ENCODE peak calls at places on chromosomes 4 and X, in five cellular contexts. One of them, this sample, is unnamed. For H3K4me1 and H3K36me3, the result is how much of the 10 kb centered on the place peaks cover.

GRCh38 chrX:131288738-131289511 is at the start of gene IGSF1:
- DNase-seq in fibroblast of lung: peak
- DNase-seq in cardiac muscle cell: peak
- DNase-seq in K562: peak
- DNase-seq in IMR-90: no peak
- DNase-seq in this sample: no peak

GRCh38 chr4:106048250-106048931 is 153.1 kb downstream of the NPNT start:
- DNase-seq in IMR-90: peak
- DNase-seq in cardiac muscle cell: peak
- DNase-seq in K562: no peak
- DNase-seq in fibroblast of lung: peak
- DNase-seq in this sample: no peak

GRCh38 chr4:1305261-1305711 is 15.6 kb downstream of the MAEA start:
- DNase-seq in IMR-90: no peak
- DNase-seq in cardiac muscle cell: no peak
- DNase-seq in fibroblast of lung: no peak
- DNase-seq in K562: no peak
- DNase-seq in this sample: no peak

GRCh38 chr4:189304179-189304578 is 636.5 kb upstream of the FRG1 start:
- DNase-seq in cardiac muscle cell: no peak
- DNase-seq in fibroblast of lung: no peak
- DNase-seq in K562: no peak
- DNase-seq in IMR-90: peak
- DNase-seq in this sample: no peak

GRCh38 chrX:44898411-44899221 is 25.6 kb downstream of the KDM6A start:
- DNase-seq in K562: no peak
- DNase-seq in fibroblast of lung: peak
- DNase-seq in IMR-90: peak
- DNase-seq in cardiac muscle cell: no peak
- DNase-seq in this sample: no peak

GRCh38 chrX:97199501-97199900 is 315.8 kb downstream of the RPA4 start:
- DNase-seq in K562: no peak
- DNase-seq in IMR-90: peak
- DNase-seq in cardiac muscle cell: no peak
- DNase-seq in fibroblast of lung: no peak
- DNase-seq in this sample: no peak

GRCh38 chr4:81852031-81852715 is 380.5 kb upstream of the RASGEF1B start:
- DNase-seq in cardiac muscle cell: no peak
- DNase-seq in fibroblast of lung: no peak
- DNase-seq in K562: no peak
- DNase-seq in IMR-90: no peak
- DNase-seq in this sample: no peak

GRCh38 chr4:26009502-26009901 is 95.5 kb downstream of the SMIM20 start:
- DNase-seq in K562: no peak
- DNase-seq in cardiac muscle cell: no peak
- DNase-seq in fibroblast of lung: no peak
- DNase-seq in IMR-90: no peak
- DNase-seq in this sample: no peak

GRCh38 chr4:159398236-159398638 is 295.4 kb downstream of the RAPGEF2 start:
- DNase-seq in fibroblast of lung: peak
- DNase-seq in cardiac muscle cell: no peak
- DNase-seq in K562: no peak
- DNase-seq in IMR-90: peak
- DNase-seq in this sample: no peak

GRCh38 chr4:78291277-78291676 is 234.2 kb downstream of the FRAS1 start:
- DNase-seq in IMR-90: no peak
- DNase-seq in cardiac muscle cell: no peak
- DNase-seq in K562: no peak
- DNase-seq in fibroblast of lung: no peak
- DNase-seq in this sample: no peak

GRCh38 chrX:12400218-12400617 is 261.9 kb downstream of the FRMPD4 start:
- DNase-seq in cardiac muscle cell: no peak
- DNase-seq in IMR-90: no peak
- DNase-seq in K562: no peak
- DNase-seq in fibroblast of lung: no peak
- DNase-seq in this sample: no peak

GRCh38 chrX:153902388-153902787 is 2.1 kb upstream of the AVPR2 start:
- DNase-seq in cardiac muscle cell: no peak
- DNase-seq in fibroblast of lung: no peak
- DNase-seq in IMR-90: no peak
- DNase-seq in K562: no peak
- DNase-seq in this sample: no peak

GRCh38 chr4:47032405-47033106 is 1.2 kb downstream of the GABRB1 start:
- DNase-seq in IMR-90: peak
- DNase-seq in fibroblast of lung: peak
- DNase-seq in K562: no peak
- DNase-seq in cardiac muscle cell: peak
- DNase-seq in this sample: no peak

GRCh38 chr4:79574741-79575451 is 166.9 kb upstream of the GK2 start:
- DNase-seq in fibroblast of lung: no peak
- DNase-seq in K562: no peak
- DNase-seq in IMR-90: no peak
- DNase-seq in cardiac muscle cell: no peak
- DNase-seq in this sample: no peak

GRCh38 chr4:67332627-67333026 is 212.7 kb downstream of the CENPC start:
- DNase-seq in cardiac muscle cell: no peak
- DNase-seq in IMR-90: no peak
- DNase-seq in K562: peak
- DNase-seq in fibroblast of lung: no peak
- DNase-seq in this sample: no peak

GRCh38 chr4:168183717-168184571 is 91.6 kb downstream of the ANXA10 start:
- DNase-seq in fibroblast of lung: peak
- DNase-seq in cardiac muscle cell: peak
- DNase-seq in IMR-90: peak
- DNase-seq in K562: no peak
- DNase-seq in this sample: no peak

GRCh38 chr4:27703771-27704170 is 843.1 kb downstream of the STIM2 start:
- DNase-seq in IMR-90: no peak
- DNase-seq in K562: no peak
- DNase-seq in cardiac muscle cell: no peak
- DNase-seq in fibroblast of lung: no peak
- DNase-seq in this sample: no peak

GRCh38 chr4:152981278-152981677 is 45.2 kb downstream of the FHDC1 start:
- DNase-seq in IMR-90: peak
- DNase-seq in cardiac muscle cell: no peak
- DNase-seq in K562: no peak
- DNase-seq in fibroblast of lung: peak
- DNase-seq in this sample: no peak

GRCh38 chr4:40193018-40193571 is 3.7 kb upstream of the RHOH start:
- DNase-seq in IMR-90: no peak
- DNase-seq in K562: peak
- DNase-seq in cardiac muscle cell: no peak
- DNase-seq in fibroblast of lung: no peak
- DNase-seq in this sample: no peak

GRCh38 chr4:151581575-151581974 is 172.6 kb downstream of the FHIP1A start:
- DNase-seq in cardiac muscle cell: no peak
- DNase-seq in IMR-90: no peak
- DNase-seq in fibroblast of lung: no peak
- DNase-seq in K562: no peak
- DNase-seq in this sample: no peak

GRCh38 chrX:145817666-145818521 is at the start of gene SLITRK2:
- DNase-seq in fibroblast of lung: no peak
- DNase-seq in K562: no peak
- DNase-seq in cardiac muscle cell: peak
- DNase-seq in IMR-90: no peak
- DNase-seq in this sample: no peak

GRCh38 chrX:115561605-115562491 is 874 bp downstream of the PLS3 start:
- DNase-seq in cardiac muscle cell: peak
- DNase-seq in K562: no peak
- DNase-seq in IMR-90: peak
- DNase-seq in fibroblast of lung: peak
- DNase-seq in this sample: no peak

GRCh38 chr4:36281384-36282106 is at the start of gene DTHD1:
- DNase-seq in K562: no peak
- DNase-seq in cardiac muscle cell: no peak
- DNase-seq in fibroblast of lung: peak
- DNase-seq in IMR-90: no peak
- DNase-seq in this sample: no peak

GRCh38 chrX:42524374-42524773 is 253.6 kb downstream of the PPP1R2C start:
- DNase-seq in cardiac muscle cell: no peak
- DNase-seq in IMR-90: peak
- DNase-seq in fibroblast of lung: peak
- DNase-seq in K562: no peak
- DNase-seq in this sample: no peak

GRCh38 chr4:38867478-38868054 is at the start of gene FAM114A1:
- DNase-seq in fibroblast of lung: peak
- DNase-seq in K562: peak
- DNase-seq in IMR-90: peak
- DNase-seq in cardiac muscle cell: peak
- DNase-seq in this sample: no peak

GRCh38 chr4:152032722-152033131 is 271.9 kb upstream of the GATB start:
- DNase-seq in fibroblast of lung: peak
- DNase-seq in cardiac muscle cell: no peak
- DNase-seq in IMR-90: peak
- DNase-seq in K562: no peak
- DNase-seq in this sample: peak

GRCh38 chr4:169506903-169507302 is 105.5 kb downstream of the NEK1 start:
- DNase-seq in fibroblast of lung: no peak
- DNase-seq in cardiac muscle cell: no peak
- DNase-seq in IMR-90: no peak
- DNase-seq in K562: no peak
- DNase-seq in this sample: no peak

GRCh38 chr4:94545296-94545695 is 93.6 kb downstream of the PDLIM5 start:
- DNase-seq in K562: no peak
- DNase-seq in fibroblast of lung: peak
- DNase-seq in cardiac muscle cell: no peak
- DNase-seq in IMR-90: peak
- DNase-seq in this sample: no peak

GRCh38 chr4:94546949-94547348 is 95.2 kb downstream of the PDLIM5 start:
- DNase-seq in fibroblast of lung: no peak
- DNase-seq in IMR-90: no peak
- DNase-seq in cardiac muscle cell: no peak
- DNase-seq in K562: no peak
- DNase-seq in this sample: no peak

GRCh38 chr4:94550851-94551250 is 99.1 kb downstream of the PDLIM5 start:
- DNase-seq in IMR-90: no peak
- DNase-seq in cardiac muscle cell: no peak
- DNase-seq in K562: no peak
- DNase-seq in fibroblast of lung: no peak
- DNase-seq in this sample: no peak

GRCh38 chr4:94550352-94550751 is 98.6 kb downstream of the PDLIM5 start:
- DNase-seq in cardiac muscle cell: peak
- DNase-seq in IMR-90: no peak
- DNase-seq in fibroblast of lung: peak
- DNase-seq in K562: peak
- DNase-seq in this sample: no peak

DNA sequence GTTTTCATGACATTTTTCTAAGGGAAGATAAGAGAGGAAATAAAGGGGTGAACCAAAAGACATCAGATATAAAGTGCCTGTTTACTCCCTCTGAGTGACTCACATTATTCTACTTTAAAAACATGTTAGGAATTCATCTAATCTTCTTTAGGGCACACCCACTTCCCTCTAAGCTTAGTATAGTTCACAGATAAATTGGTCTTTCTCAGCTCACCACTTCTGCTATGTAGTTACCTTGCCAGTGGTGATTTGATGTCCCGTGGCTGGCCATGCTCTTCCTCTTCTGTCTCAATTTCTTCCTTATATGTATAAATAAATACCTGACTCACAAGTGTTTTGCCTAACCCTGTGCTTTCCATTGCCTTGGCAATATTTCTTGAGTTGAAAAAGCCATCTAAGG is 96.8 kb downstream of the PDLIM5 start:
- DNase-seq in K562: no peak
- DNase-seq in cardiac muscle cell: peak
- DNase-seq in IMR-90: peak
- DNase-seq in fibroblast of lung: peak
- DNase-seq in this sample: no peak
- H3K4me1 ChIP-seq in K562: under half
- H3K4me1 ChIP-seq in cardiac muscle cell: half or more
- H3K4me1 ChIP-seq in IMR-90: under half
- H3K4me1 ChIP-seq in fibroblast of lung: under half
- H3K4me1 ChIP-seq in this sample: under half

GRCh38 chr4:73139991-73140390 is 70.5 kb upstream of the COX18 start:
- DNase-seq in IMR-90: peak
- DNase-seq in cardiac muscle cell: no peak
- DNase-seq in fibroblast of lung: peak
- DNase-seq in K562: no peak
- DNase-seq in this sample: no peak
- H3K36me3 ChIP-seq in IMR-90: under half
- H3K36me3 ChIP-seq in cardiac muscle cell: half or more
- H3K36me3 ChIP-seq in fibroblast of lung: under half
- H3K36me3 ChIP-seq in K562: half or more
- H3K36me3 ChIP-seq in this sample: under half

GRCh38 chr4:138175337-138175794 is 66.8 kb downstream of the SLC7A11 start:
- DNase-seq in K562: no peak
- DNase-seq in fibroblast of lung: peak
- DNase-seq in IMR-90: peak
- DNase-seq in cardiac muscle cell: peak
- DNase-seq in this sample: no peak
- TF ChIP-seq CTCF in K562: no peak
- TF ChIP-seq CTCF in fibroblast of lung: no peak
- TF ChIP-seq CTCF in IMR-90: peak
- TF ChIP-seq CTCF in cardiac muscle cell: peak
- TF ChIP-seq CTCF in this sample: no peak

DNA sequence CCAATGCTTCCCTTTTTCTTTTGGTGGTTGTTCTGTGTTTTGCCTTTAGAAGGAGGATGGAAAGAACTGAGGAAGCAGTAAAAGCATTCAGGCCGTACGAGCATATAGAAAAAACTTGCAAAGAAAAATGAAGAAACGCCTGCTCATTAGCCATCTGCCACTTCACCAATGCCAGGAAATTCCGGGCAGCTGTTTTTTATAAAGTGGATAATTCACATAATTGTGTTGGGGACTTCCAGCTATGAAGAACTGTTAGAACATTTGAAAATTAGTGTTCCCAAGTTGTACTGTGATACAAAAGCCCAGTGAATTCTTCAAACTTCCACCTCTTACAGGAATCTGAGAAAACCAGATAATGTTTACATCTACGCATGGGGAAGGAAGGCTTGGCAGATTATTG is 11.7 kb downstream of the RELL1 start:
- DNase-seq in cardiac muscle cell: no peak
- DNase-seq in fibroblast of lung: no peak
- DNase-seq in K562: no peak
- DNase-seq in IMR-90: no peak
- DNase-seq in this sample: no peak
- H3K4me1 ChIP-seq in cardiac muscle cell: under half
- H3K4me1 ChIP-seq in fibroblast of lung: under half
- H3K4me1 ChIP-seq in K562: under half
- H3K4me1 ChIP-seq in IMR-90: under half
- H3K4me1 ChIP-seq in this sample: half or more

GRCh38 chrX:93649381-93649780 is 24.0 kb downstream of the NAP1L3 start:
- DNase-seq in K562: no peak
- DNase-seq in fibroblast of lung: no peak
- DNase-seq in IMR-90: no peak
- DNase-seq in cardiac muscle cell: no peak
- DNase-seq in this sample: no peak
- H3K36me3 ChIP-seq in K562: under half
- H3K36me3 ChIP-seq in fibroblast of lung: under half
- H3K36me3 ChIP-seq in IMR-90: under half
- H3K36me3 ChIP-seq in cardiac muscle cell: under half
- H3K36me3 ChIP-seq in this sample: under half

GRCh38 chr4:6548201-6548881 is 26.6 kb upstream of the MAN2B2 start:
- DNase-seq in IMR-90: peak
- DNase-seq in fibroblast of lung: peak
- DNase-seq in K562: peak
- DNase-seq in cardiac muscle cell: peak
- DNase-seq in this sample: no peak
- TF ChIP-seq CTCF in IMR-90: peak
- TF ChIP-seq CTCF in fibroblast of lung: peak
- TF ChIP-seq CTCF in K562: peak
- TF ChIP-seq CTCF in cardiac muscle cell: peak
- TF ChIP-seq CTCF in this sample: no peak

GRCh38 chr4:184819786-184820185 is 6.0 kb downstream of the ACSL1 start:
- DNase-seq in cardiac muscle cell: no peak
- DNase-seq in IMR-90: no peak
- DNase-seq in fibroblast of lung: no peak
- DNase-seq in K562: no peak
- DNase-seq in this sample: no peak
- H3K4me1 ChIP-seq in cardiac muscle cell: half or more
- H3K4me1 ChIP-seq in IMR-90: under half
- H3K4me1 ChIP-seq in fibroblast of lung: under half
- H3K4me1 ChIP-seq in K562: under half
- H3K4me1 ChIP-seq in this sample: half or more